ENCODE peak calls at places on chromosomes 5 and 9, in seven cellular contexts. One of them, this sample, is unnamed.

GRCh38 chr5:148374693-148375360 is 8.9 kb upstream of the FBXO38 start:
- DNase-seq in HCT116: peak
- DNase-seq in body of pancreas: peak
- DNase-seq in transverse colon: peak
- DNase-seq in A549: peak
- DNase-seq in prostate gland: peak
- DNase-seq in adrenal gland: peak
- DNase-seq in this sample: peak

GRCh38 chr5:169302046-169302445 is 1.1 kb upstream of the SLIT3 start:
- DNase-seq in adrenal gland: no peak
- DNase-seq in A549: no peak
- DNase-seq in prostate gland: no peak
- DNase-seq in body of pancreas: no peak
- DNase-seq in HCT116: no peak
- DNase-seq in transverse colon: no peak
- DNase-seq in this sample: peak

GRCh38 chr5:5409151-5409810 is 13.2 kb upstream of the ICE1 start:
- DNase-seq in adrenal gland: no peak
- DNase-seq in prostate gland: no peak
- DNase-seq in HCT116: no peak
- DNase-seq in transverse colon: no peak
- DNase-seq in body of pancreas: no peak
- DNase-seq in A549: no peak
- DNase-seq in this sample: no peak

GRCh38 chr5:159768243-159768642 is 148.0 kb upstream of the ADRA1B start:
- DNase-seq in A549: no peak
- DNase-seq in transverse colon: no peak
- DNase-seq in HCT116: no peak
- DNase-seq in prostate gland: no peak
- DNase-seq in body of pancreas: no peak
- DNase-seq in adrenal gland: no peak
- DNase-seq in this sample: no peak

GRCh38 chr5:108149369-108149768 is 232.5 kb downstream of the FBXL17 start:
- DNase-seq in prostate gland: no peak
- DNase-seq in HCT116: no peak
- DNase-seq in body of pancreas: no peak
- DNase-seq in transverse colon: no peak
- DNase-seq in adrenal gland: no peak
- DNase-seq in A549: no peak
- DNase-seq in this sample: no peak

GRCh38 chr9:110763568-110763967 is 95.0 kb downstream of the MUSK start:
- DNase-seq in transverse colon: no peak
- DNase-seq in A549: no peak
- DNase-seq in prostate gland: no peak
- DNase-seq in body of pancreas: no peak
- DNase-seq in adrenal gland: no peak
- DNase-seq in HCT116: no peak
- DNase-seq in this sample: no peak

GRCh38 chr9:130675396-130675795 is 11.0 kb downstream of the PRDM12 start:
- DNase-seq in adrenal gland: no peak
- DNase-seq in body of pancreas: no peak
- DNase-seq in transverse colon: no peak
- DNase-seq in prostate gland: no peak
- DNase-seq in A549: no peak
- DNase-seq in HCT116: no peak
- DNase-seq in this sample: no peak

GRCh38 chr9:134766587-134766986 is 114.0 kb upstream of the FCN2 start:
- DNase-seq in prostate gland: no peak
- DNase-seq in HCT116: no peak
- DNase-seq in body of pancreas: no peak
- DNase-seq in A549: no peak
- DNase-seq in transverse colon: no peak
- DNase-seq in adrenal gland: no peak
- DNase-seq in this sample: no peak

GRCh38 chr5:177403194-177403825 is 2.8 kb upstream of the PFN3 start:
- DNase-seq in HCT116: no peak
- DNase-seq in body of pancreas: peak
- DNase-seq in prostate gland: no peak
- DNase-seq in adrenal gland: no peak
- DNase-seq in transverse colon: peak
- DNase-seq in A549: peak
- DNase-seq in this sample: no peak

GRCh38 chr5:133977161-133977787 is 8.8 kb upstream of the C5orf15 start:
- DNase-seq in HCT116: no peak
- DNase-seq in body of pancreas: no peak
- DNase-seq in adrenal gland: peak
- DNase-seq in A549: no peak
- DNase-seq in prostate gland: no peak
- DNase-seq in transverse colon: no peak
- DNase-seq in this sample: no peak
- TF ChIP-seq POLR2A in HCT116: no peak
- TF ChIP-seq POLR2A in body of pancreas: no peak
- TF ChIP-seq POLR2A in adrenal gland: no peak
- TF ChIP-seq POLR2A in A549: no peak
- TF ChIP-seq POLR2A in prostate gland: no peak
- TF ChIP-seq POLR2A in transverse colon: no peak
- TF ChIP-seq POLR2A in this sample: no peak

GRCh38 chr9:68964765-68965164 is 49.1 kb downstream of the PRKACG start:
- DNase-seq in HCT116: no peak
- DNase-seq in prostate gland: no peak
- DNase-seq in body of pancreas: no peak
- DNase-seq in adrenal gland: no peak
- DNase-seq in A549: no peak
- DNase-seq in transverse colon: no peak
- DNase-seq in this sample: no peak
- TF ChIP-seq CTCF in HCT116: no peak
- TF ChIP-seq CTCF in prostate gland: no peak
- TF ChIP-seq CTCF in body of pancreas: no peak
- TF ChIP-seq CTCF in adrenal gland: no peak
- TF ChIP-seq CTCF in A549: no peak
- TF ChIP-seq CTCF in transverse colon: no peak
- TF ChIP-seq CTCF in this sample: no peak

GRCh38 chr9:129483467-129484324 is 137.2 kb downstream of the C9orf50 start:
- DNase-seq in HCT116: peak
- DNase-seq in A549: peak
- DNase-seq in prostate gland: peak
- DNase-seq in adrenal gland: peak
- DNase-seq in transverse colon: peak
- DNase-seq in body of pancreas: peak
- DNase-seq in this sample: peak

GRCh38 chr9:129484325-129485000 is 136.4 kb downstream of the C9orf50 start:
- DNase-seq in transverse colon: no peak
- DNase-seq in body of pancreas: no peak
- DNase-seq in prostate gland: no peak
- DNase-seq in adrenal gland: no peak
- DNase-seq in HCT116: no peak
- DNase-seq in A549: no peak
- DNase-seq in this sample: no peak

GRCh38 chr9:129481824-129482511 is 138.9 kb downstream of the C9orf50 start:
- DNase-seq in prostate gland: no peak
- DNase-seq in adrenal gland: no peak
- DNase-seq in HCT116: no peak
- DNase-seq in A549: no peak
- DNase-seq in body of pancreas: no peak
- DNase-seq in transverse colon: no peak
- DNase-seq in this sample: no peak

GRCh38 chr9:129481424-129481823 is 139.5 kb downstream of the C9orf50 start:
- DNase-seq in adrenal gland: no peak
- DNase-seq in body of pancreas: no peak
- DNase-seq in prostate gland: no peak
- DNase-seq in A549: no peak
- DNase-seq in HCT116: no peak
- DNase-seq in transverse colon: no peak
- DNase-seq in this sample: peak

DNA sequence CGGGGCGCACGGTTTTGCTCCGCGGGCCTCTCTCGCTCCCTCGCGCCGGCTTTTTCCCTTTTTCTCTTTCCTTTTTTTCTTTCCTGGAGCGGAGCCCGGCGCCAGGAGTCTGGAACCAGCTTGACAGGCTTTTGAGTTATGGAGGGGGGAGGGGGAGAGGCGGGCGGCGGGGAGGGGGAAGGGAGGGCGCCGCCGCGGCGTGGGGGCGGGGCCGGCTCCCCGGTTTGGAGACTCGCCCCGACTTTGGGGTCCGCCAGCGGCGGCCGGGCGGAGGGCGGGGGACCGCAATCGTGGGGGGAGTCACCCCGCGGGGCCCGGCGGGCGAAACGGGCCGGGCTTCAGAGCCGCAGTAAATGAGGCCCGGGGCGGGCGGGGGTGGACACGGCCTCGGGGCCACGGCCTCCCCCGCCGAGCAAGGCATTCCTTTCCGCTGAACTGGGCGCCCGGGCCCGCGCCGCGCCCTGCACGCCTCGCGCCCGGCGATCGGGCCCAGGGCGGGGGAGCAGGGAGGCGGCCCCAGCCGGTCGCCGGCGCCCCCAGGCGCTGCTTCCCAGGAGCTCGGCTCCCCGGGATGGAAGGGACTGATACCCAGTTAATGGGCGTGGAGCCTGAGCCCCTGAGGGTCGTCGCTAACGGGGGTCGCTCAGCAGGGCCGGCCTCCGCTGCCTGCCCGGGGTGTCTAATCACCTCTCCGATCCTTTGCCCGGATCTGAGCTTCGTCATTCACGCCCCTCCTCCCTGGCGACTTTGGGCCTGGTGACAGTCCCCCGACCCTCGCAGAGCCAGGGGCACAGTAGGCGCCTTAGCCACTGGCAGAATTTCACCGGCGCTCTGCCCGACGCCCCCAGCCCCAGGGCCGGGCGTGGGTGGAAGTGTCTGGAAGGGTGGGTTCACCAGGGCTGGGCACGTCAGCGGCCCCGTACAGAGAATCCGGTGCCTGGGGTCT is 138.1 kb downstream of the C9orf50 start:
- DNase-seq in transverse colon: peak
- DNase-seq in HCT116: no peak
- DNase-seq in adrenal gland: peak
- DNase-seq in prostate gland: peak
- DNase-seq in body of pancreas: peak
- DNase-seq in A549: no peak
- DNase-seq in this sample: peak
- TF ChIP-seq POLR2A in transverse colon: peak
- TF ChIP-seq POLR2A in HCT116: no peak
- TF ChIP-seq POLR2A in adrenal gland: peak
- TF ChIP-seq POLR2A in prostate gland: peak
- TF ChIP-seq POLR2A in body of pancreas: peak
- TF ChIP-seq POLR2A in A549: peak
- TF ChIP-seq POLR2A in this sample: no peak

GRCh38 chr9:30773427-30773826 is 1611.0 kb upstream of the ACO1 start:
- DNase-seq in body of pancreas: no peak
- DNase-seq in transverse colon: no peak
- DNase-seq in prostate gland: no peak
- DNase-seq in A549: no peak
- DNase-seq in adrenal gland: no peak
- DNase-seq in HCT116: no peak
- DNase-seq in this sample: no peak
- TF ChIP-seq CTCF in body of pancreas: no peak
- TF ChIP-seq CTCF in transverse colon: no peak
- TF ChIP-seq CTCF in prostate gland: no peak
- TF ChIP-seq CTCF in A549: no peak
- TF ChIP-seq CTCF in adrenal gland: no peak
- TF ChIP-seq CTCF in HCT116: no peak
- TF ChIP-seq CTCF in this sample: no peak

DNA sequence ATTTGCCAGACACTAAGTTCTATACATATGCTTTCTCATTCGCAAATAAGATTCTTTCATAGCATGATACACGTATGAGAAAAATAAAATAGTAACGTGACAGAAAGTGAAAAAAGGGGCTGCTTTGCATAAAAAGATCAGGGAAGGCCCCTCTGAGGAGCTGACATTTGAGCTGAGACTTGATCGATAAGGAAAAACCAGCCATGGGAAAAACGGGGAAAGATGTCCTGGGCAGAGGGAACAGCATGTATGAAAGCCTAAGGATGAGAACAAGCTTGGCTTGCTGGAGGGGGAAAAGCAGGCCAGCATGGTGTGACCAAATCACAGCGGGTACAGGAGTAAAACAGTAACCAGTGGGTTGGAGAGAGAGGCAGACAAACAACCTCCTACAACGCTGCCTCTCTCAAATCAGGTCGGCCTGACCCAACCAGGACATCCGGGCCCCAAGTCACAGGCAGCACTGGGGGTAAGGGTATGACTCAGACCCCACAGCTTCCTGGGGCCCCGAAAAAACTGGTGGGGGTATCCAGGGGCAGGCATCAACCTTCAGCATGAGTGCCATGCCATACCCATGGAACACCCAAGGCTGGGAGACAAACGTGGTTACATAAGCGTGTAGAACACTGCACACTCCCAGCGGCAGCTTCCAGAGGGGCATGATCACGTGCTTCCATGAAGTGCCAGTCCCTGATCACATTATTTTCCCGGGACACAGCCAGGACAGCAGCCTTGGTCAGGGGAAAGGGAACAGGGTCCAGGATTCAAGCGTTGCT is 2.2 kb downstream of the TNIP1 start:
- DNase-seq in A549: no peak
- DNase-seq in adrenal gland: no peak
- DNase-seq in transverse colon: peak
- DNase-seq in prostate gland: no peak
- DNase-seq in body of pancreas: peak
- DNase-seq in HCT116: no peak
- DNase-seq in this sample: no peak
- TF ChIP-seq POLR2A in A549: no peak
- TF ChIP-seq POLR2A in adrenal gland: no peak
- TF ChIP-seq POLR2A in transverse colon: no peak
- TF ChIP-seq POLR2A in prostate gland: no peak
- TF ChIP-seq POLR2A in body of pancreas: no peak
- TF ChIP-seq POLR2A in HCT116: no peak
- TF ChIP-seq POLR2A in this sample: no peak

DNA sequence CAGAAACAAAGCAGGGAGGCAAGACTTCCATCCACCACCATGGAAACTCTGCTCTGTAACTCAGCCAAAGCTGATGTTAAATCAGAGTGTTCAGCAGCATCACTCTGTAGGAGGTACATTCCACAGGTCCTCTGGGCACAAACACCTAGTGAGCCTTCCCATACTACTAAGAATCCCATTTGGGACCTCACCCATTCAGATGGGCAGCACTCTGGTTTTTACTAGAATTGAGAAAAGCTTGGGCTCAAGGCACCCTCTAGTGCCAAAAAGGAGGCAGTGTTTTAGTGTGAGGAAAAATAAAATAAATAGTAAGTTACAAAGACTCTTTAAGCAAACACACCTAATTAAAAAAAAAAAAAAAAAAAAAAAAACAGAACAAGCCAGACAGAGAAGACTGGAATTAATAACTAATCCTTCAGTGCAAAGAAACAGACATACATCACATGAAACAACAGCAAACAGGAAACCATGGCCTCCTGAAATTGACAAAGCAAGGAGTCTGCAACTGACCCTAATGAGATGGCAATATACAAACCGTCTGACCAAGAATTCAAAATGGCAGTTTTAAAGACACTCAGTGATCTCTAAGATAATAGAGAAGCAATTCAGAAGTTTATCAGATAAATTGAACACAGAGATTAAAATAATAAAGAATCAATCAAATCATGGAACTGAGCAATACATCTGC is 159.5 kb downstream of the GNA14 start:
- DNase-seq in body of pancreas: no peak
- DNase-seq in transverse colon: no peak
- DNase-seq in A549: no peak
- DNase-seq in HCT116: peak
- DNase-seq in adrenal gland: no peak
- DNase-seq in prostate gland: no peak
- DNase-seq in this sample: no peak
- TF ChIP-seq CTCF in body of pancreas: peak
- TF ChIP-seq CTCF in transverse colon: peak
- TF ChIP-seq CTCF in A549: peak
- TF ChIP-seq CTCF in HCT116: peak
- TF ChIP-seq CTCF in adrenal gland: peak
- TF ChIP-seq CTCF in prostate gland: no peak
- TF ChIP-seq CTCF in this sample: no peak